ENCODE peak calls at places on chromosomes 12 and 14, in six cellular contexts. D, A, T, V, E and M are unnamed samples.

GRCh38 chr14:71852201-71852600 is 80.0 kb upstream of the RGS6 start:
- DNase-seq in D (no peak), V (peak; percentile 28), T (no peak), E (no peak), A (peak; percentile 82), M (peak; percentile 3)

GRCh38 chr12:120598674-120599463 is 17.7 kb upstream of the POP5 start:
- DNase-seq in V (peak; percentile 74), E (peak; percentile 34), A (peak; percentile 66), D (no peak), T (peak; percentile 26), M (no peak)

GRCh38 chr14:100341301-100342031 is 18.3 kb downstream of the SLC25A47 start:
- DNase-seq in D (no peak), T (peak; percentile 95), V (peak; percentile 97), A (no peak), E (peak; percentile 80), M (no peak)

GRCh38 chr14:63167044-63167443 is 37.2 kb upstream of the RHOJ start:
- DNase-seq in A (no peak), V (no peak), E (no peak), T (no peak), D (no peak), M (no peak)

GRCh38 chr14:83607682-83608081 is 1922.3 kb upstream of the FLRT2 start:
- DNase-seq in T (no peak), D (peak; percentile 33), A (no peak), V (no peak), E (no peak), M (no peak)

GRCh38 chr12:4447151-4447550 is 1.5 kb upstream of the FGF6 start:
- DNase-seq in V (no peak), T (no peak), A (no peak), D (no peak), E (no peak), M (no peak)

GRCh38 chr12:110619534-110619953 is 5.6 kb downstream of the TCTN1 start:
- DNase-seq in E (no peak), A (no peak), D (no peak), T (peak; percentile 29), V (peak; percentile 10), M (no peak)

GRCh38 chr12:99413751-99414150 is 233.8 kb upstream of the GARIN6 start:
- DNase-seq in V (no peak), A (no peak), E (no peak), D (no peak), T (no peak), M (no peak)

GRCh38 chr12:131094831-131095805 is 141.4 kb downstream of the ADGRD1 start:
- DNase-seq in V (no peak), E (no peak), A (no peak), D (peak; percentile 21), T (no peak), M (no peak)

GRCh38 chr14:105315941-105316562 is 1.5 kb downstream of the PACS2 start:
- DNase-seq in T (no peak), D (peak; percentile 23), A (no peak), V (peak; percentile 29), E (peak; percentile 70), M (no peak)

GRCh38 chr14:76780058-76780345 is 18.7 kb downstream of the VASH1 start:
- DNase-seq in D (peak; percentile 11), E (no peak), A (no peak), T (no peak), V (no peak), M (no peak)

GRCh38 chr12:99959549-99960170 is 25.1 kb downstream of the ANKS1B start:
- DNase-seq in T (no peak), D (no peak), A (no peak), V (peak; percentile 47), E (no peak), M (no peak)

GRCh38 chr14:102434647-102435175 is 72.0 kb downstream of the TECPR2 start:
- DNase-seq in A (no peak), E (peak; percentile 6), T (no peak), D (no peak), V (no peak), M (no peak)

GRCh38 chr14:59208224-59208814 is 19.9 kb downstream of the DAAM1 start:
- DNase-seq in T (peak; percentile 69), D (no peak), A (peak; percentile 67), E (peak; percentile 47), V (peak; percentile 66), M (no peak)

GRCh38 chr12:95215925-95216324 is 1.3 kb downstream of the FGD6 start:
- DNase-seq in D (no peak), E (peak; percentile 30), V (peak; percentile 74), T (peak; percentile 75), A (no peak), M (no peak)

GRCh38 chr12:713281-713875 is 39.0 kb upstream of the WNK1 start:
- DNase-seq in V (peak; percentile 46), A (peak; percentile 58), E (no peak), T (no peak), D (no peak), M (no peak)

GRCh38 chr12:105920161-105920684 is 218.5 kb downstream of the NUAK1 start:
- DNase-seq in V (no peak), A (peak; percentile 58), E (peak; percentile 72), T (no peak), D (no peak), M (no peak)

GRCh38 chr14:54864526-54864925 is 38.1 kb downstream of the GCH1 start:
- DNase-seq in D (no peak), V (no peak), E (peak; percentile 75), T (no peak), A (no peak), M (no peak)

GRCh38 chr12:55712154-55712553 is 3.7 kb upstream of the BLOC1S1 start:
- DNase-seq in D (no peak), V (no peak), E (no peak), A (no peak), T (no peak), M (no peak)

GRCh38 chr14:20757963-20758362 is 10.2 kb upstream of the EDDM3B start:
- DNase-seq in D (peak; percentile 44), V (no peak), A (peak; percentile 51), E (no peak), T (no peak), M (no peak)

GRCh38 chr12:64404470-64405446 is 566 bp downstream of the XPOT start:
- DNase-seq in A (peak; percentile 89), D (peak; percentile 53), E (peak; percentile 65), V (peak; percentile 92), T (peak; percentile 91), M (no peak)

GRCh38 chr12:1605129-1606020 is 11.0 kb upstream of the FBXL14 start:
- DNase-seq in T (peak; percentile 86), V (peak; percentile 90), A (peak; percentile 87), D (peak; percentile 74), E (peak; percentile 92), M (peak; percentile 62)

GRCh38 chr12:101697930-101698781 is 716 bp downstream of the CHPT1 start:
- DNase-seq in V (peak; percentile 48), T (peak; percentile 7), D (peak; percentile 40), E (peak; percentile 54), A (peak; percentile 32), M (peak; percentile 42)
- H3K27ac ChIP-seq in V (no peak overlapping the region), T (peak overlapping the region; percentile 91), D (no peak overlapping the region), E (peak overlapping the region; percentile 62), A (peak overlapping the region; percentile 9), M (no peak overlapping the region)

DNA sequence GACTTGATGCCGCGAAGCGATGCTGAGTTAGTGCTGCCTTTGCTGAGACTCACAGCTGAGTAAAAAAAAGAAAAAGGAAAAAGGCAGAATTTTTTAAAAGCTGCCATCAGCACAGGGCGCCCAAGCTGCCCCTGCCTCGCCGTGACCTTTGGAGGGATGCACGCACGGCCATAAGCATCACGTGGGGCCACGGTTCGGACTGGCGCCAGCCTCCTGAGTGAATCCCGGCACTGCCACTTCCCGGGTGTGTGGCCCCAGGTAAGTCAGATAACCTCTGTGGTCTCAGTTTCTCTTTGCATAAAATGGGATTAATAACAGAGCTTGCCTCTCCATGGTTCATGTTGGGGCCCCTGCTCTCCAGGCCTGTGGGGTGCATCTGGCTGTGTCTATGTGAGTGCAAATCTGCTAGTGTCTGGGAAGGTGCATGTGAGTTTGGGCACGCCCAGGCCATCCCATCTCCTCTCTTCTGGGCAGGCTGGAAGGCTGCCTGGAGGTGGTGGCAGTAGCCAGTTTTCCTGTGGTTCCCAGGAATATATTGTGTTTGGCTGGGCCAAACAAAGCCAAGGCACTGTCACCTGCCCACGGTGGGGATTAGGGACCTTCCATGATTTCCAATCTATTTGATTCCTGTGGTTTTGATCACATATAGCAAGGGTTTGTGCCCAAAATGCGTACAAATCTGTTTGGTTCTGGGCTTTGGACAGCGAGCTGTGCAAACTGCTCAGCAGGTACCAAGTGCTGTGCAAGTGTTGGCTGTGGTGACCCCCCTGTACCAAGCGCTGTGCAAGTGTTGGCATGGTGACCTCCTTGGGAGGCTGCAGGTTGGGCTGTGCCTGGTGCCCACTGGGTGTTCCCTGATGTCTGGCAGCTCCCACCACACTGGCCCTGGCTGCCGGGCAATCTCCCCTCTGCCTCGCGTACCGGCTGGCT is 43.5 kb upstream of the NCOR2 start:
- DNase-seq in D (no peak), A (no peak), V (no peak), T (no peak), E (no peak), M (no peak)
- H4K8ac ChIP-seq in D (no peak overlapping the region), A (no peak overlapping the region), V (no peak overlapping the region), T (no peak overlapping the region), E (no peak overlapping the region), M (no peak overlapping the region)

GRCh38 chr12:14850929-14851663 is 7.8 kb upstream of the ART4 start:
- DNase-seq in A (no peak), D (no peak), T (no peak), V (no peak), E (no peak), M (no peak)

GRCh38 chr12:14854586-14855163 is 11.3 kb upstream of the ART4 start:
- DNase-seq in E (peak; percentile 26), T (peak; percentile 16), A (no peak), V (peak; percentile 68), D (no peak), M (no peak)

GRCh38 chr12:14852880-14853279 is 9.6 kb upstream of the ART4 start:
- DNase-seq in V (no peak), D (no peak), A (no peak), T (no peak), E (no peak), M (no peak)

GRCh38 chr12:14849664-14850063 is 6.3 kb upstream of the ART4 start:
- DNase-seq in D (no peak), T (peak; percentile 36), A (no peak), V (no peak), E (no peak), M (no peak)

DNA sequence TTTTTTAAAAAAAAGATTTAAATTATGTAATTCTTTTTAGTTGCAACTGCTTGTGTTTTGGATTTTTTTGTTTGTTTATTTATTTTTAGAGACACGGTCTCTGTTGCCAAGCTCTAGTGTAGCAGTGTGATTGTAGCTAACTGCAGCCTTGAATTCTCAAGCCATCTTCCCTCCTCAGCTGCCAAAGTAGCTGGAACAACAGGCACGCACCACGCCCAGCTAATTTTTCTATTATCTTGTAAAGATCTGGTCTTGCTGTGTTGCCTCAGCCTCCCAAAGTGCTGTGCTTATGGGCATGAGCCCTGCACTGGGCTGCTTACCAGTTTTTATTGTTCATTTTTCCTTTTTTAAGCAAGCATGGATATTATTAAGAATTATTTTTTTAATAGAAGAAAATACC is 10.6 kb upstream of the ART4 start:
- DNase-seq in A (no peak), D (no peak), T (no peak), V (no peak), E (peak; percentile 81), M (no peak)
- H3K9ac ChIP-seq in A (no peak overlapping the region), D (no peak overlapping the region), T (no peak overlapping the region), V (peak overlapping the region; percentile 59), E (no peak overlapping the region), M (no peak overlapping the region)

DNA sequence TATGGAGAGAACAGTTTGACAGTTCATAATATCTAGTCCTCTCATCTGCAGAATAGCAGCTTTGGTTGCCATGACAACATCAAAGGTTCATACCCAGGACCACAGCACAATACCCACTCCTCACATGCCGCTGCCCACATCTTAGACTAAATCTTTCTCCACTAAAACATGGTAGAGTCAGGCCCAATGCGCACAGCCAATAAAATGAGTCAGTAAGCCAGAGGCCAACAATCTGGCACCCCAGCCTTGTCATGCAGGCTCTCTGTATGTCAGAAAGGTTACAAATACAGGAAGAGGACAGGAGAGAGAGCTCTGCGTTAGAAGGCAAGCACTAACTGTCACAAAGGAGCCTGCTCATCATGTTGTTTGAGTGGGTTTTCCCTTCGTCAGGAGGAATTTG is 70.5 kb downstream of the KCNK10 start:
- DNase-seq in D (no peak), A (no peak), V (no peak), E (no peak), T (no peak), M (no peak)
- H3K27ac ChIP-seq in D (no peak overlapping the region), A (no peak overlapping the region), V (no peak overlapping the region), E (no peak overlapping the region), T (no peak overlapping the region), M (no peak overlapping the region)